ENCODE peak calls at places on chromosomes 4 and X, in eight cellular contexts. W is H9, V is PC-3, F is fibroblast of lung, A is endodermal cell, B is HepG2, J is neuronal stem cell, X is K562. Z is an unnamed sample.
A peak's percentile ranks its signal among the peaks of the same experiment; 100 is the strongest.

GRCh38 chrX:2642791-2643190 is 48.3 kb upstream of the CD99 start:
- DNase-seq in W (no peak), F (no peak), X (no peak), A (no peak), B (no peak), V (no peak), J (no peak), Z (no peak)

GRCh38 chr4:152460488-152460887 is 75.4 kb downstream of the FBXW7 start:
- DNase-seq in X (no peak), A (no peak), W (no peak), J (no peak), F (peak; percentile 90), B (peak; percentile 25), V (peak; percentile 41), Z (peak; percentile 91)

GRCh38 chr4:26069218-26069617 is 155.2 kb downstream of the SMIM20 start:
- DNase-seq in F (peak; percentile 67), W (peak; percentile 57), X (peak; percentile 45), B (peak; percentile 6), V (peak; percentile 57), A (peak; percentile 64), J (peak; percentile 24), Z (no peak)

GRCh38 chrX:17792842-17793241 is 55.5 kb downstream of the SCML1 start:
- DNase-seq in V (no peak), J (no peak), A (no peak), B (no peak), X (no peak), W (no peak), F (no peak), Z (no peak)

GRCh38 chr4:187668683-187669082 is 326.9 kb upstream of the ZFP42 start:
- DNase-seq in V (peak; percentile 42), B (no peak), X (no peak), F (peak; percentile 59), A (no peak), J (no peak), W (no peak), Z (peak; percentile 63)

GRCh38 chr4:185004562-185005208 is 13.6 kb upstream of the HELT start:
- DNase-seq in A (peak; percentile 83), V (no peak), X (no peak), B (no peak), J (no peak), F (no peak), W (peak; percentile 72), Z (no peak)

GRCh38 chr4:153131478-153132069 is 72.7 kb upstream of the TRIM2 start:
- DNase-seq in B (no peak), J (no peak), A (no peak), V (no peak), F (peak; percentile 36), W (no peak), X (no peak), Z (no peak)

GRCh38 chr4:113101669-113102068 is 52.2 kb downstream of the ANK2 start:
- DNase-seq in V (peak; percentile 36), J (no peak), B (peak; percentile 3), A (no peak), F (no peak), X (no peak), W (no peak), Z (peak; percentile 45)

GRCh38 chr4:87042986-87043820 is 108.4 kb downstream of the AFF1 start:
- DNase-seq in V (no peak), W (no peak), B (no peak), J (no peak), X (no peak), F (no peak), A (no peak), Z (no peak)

GRCh38 chrX:57607295-57608187 is 15.7 kb downstream of the ZXDB start:
- DNase-seq in B (no peak), V (no peak), J (no peak), W (no peak), A (peak; percentile 68), X (no peak), F (no peak), Z (no peak)

GRCh38 chr4:185559913-185560281 is 24.6 kb upstream of the PDLIM3 start:
- DNase-seq in J (no peak), B (peak; percentile 61), A (peak; percentile 87), V (peak; percentile 49), F (peak; percentile 58), X (no peak), W (no peak), Z (peak; percentile 13)

GRCh38 chrX:117839544-117839943 is 277.1 kb downstream of the KLHL13 start:
- DNase-seq in F (no peak), W (peak; percentile 20), B (no peak), V (peak; percentile 2), J (no peak), A (peak; percentile 53), X (peak; percentile 13), Z (no peak)

GRCh38 chr4:6746721-6747689 is 31.0 kb downstream of the BLOC1S4 start:
- DNase-seq in A (no peak), V (peak; percentile 66), B (no peak), X (no peak), J (no peak), F (no peak), W (no peak), Z (no peak)

GRCh38 chrX:22481436-22481835 is 208.7 kb downstream of the CBLL2 start:
- DNase-seq in X (no peak), A (no peak), J (no peak), F (peak; percentile 39), B (no peak), W (no peak), V (no peak), Z (peak; percentile 37)

GRCh38 chrX:118254611-118255010 is 91.3 kb upstream of the WDR44 start:
- DNase-seq in W (peak; percentile 31), A (peak; percentile 84), B (peak; percentile 7), J (peak; percentile 50), X (peak; percentile 42), F (peak; percentile 62), V (peak; percentile 76), Z (peak; percentile 76)

GRCh38 chrX:36867143-36867542 is 141.0 kb upstream of the FAM47C start:
- DNase-seq in B (peak; percentile 2), A (no peak), J (peak; percentile 1), F (peak; percentile 34), W (no peak), X (peak; percentile 7), V (peak; percentile 64), Z (peak; percentile 67)

GRCh38 chr4:163611784-163612445 is 117.4 kb downstream of the TMA16 start:
- DNase-seq in W (no peak), J (no peak), V (no peak), A (no peak), F (no peak), B (no peak), X (no peak), Z (no peak)

GRCh38 chr4:163613375-163613774 is 118.9 kb downstream of the TMA16 start:
- DNase-seq in F (no peak), B (no peak), X (no peak), A (no peak), J (no peak), W (no peak), V (no peak), Z (no peak)

GRCh38 chr4:163611172-163611571 is 116.7 kb downstream of the TMA16 start:
- DNase-seq in A (no peak), X (no peak), F (no peak), J (no peak), V (no peak), W (no peak), B (no peak), Z (no peak)

GRCh38 chr4:163614866-163615265 is 120.4 kb downstream of the TMA16 start:
- DNase-seq in J (no peak), V (no peak), B (no peak), A (no peak), F (no peak), W (no peak), X (no peak), Z (no peak)

DNA sequence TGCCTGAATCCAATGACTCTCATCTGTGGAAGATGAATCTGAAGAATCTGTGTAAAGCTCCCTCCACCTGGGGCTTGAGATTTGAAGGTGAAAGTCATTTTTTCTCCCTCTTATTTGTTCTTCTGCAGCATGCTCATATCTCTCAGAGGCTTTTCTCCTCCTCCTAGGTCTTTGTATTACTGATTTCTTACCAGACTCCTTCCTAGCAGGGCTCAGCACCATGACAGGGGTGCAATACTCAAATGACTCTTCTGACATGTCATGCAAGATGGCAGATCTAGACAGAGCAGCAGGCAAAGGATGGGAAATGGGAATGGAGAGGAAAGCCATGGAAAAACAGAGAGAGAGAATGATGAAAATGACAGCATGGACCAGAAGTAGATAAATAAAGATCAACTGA is 118.3 kb downstream of the TMA16 start:
- DNase-seq in W (no peak), X (no peak), B (no peak), V (no peak), A (no peak), J (no peak), F (no peak), Z (no peak)
- H3K9ac ChIP-seq in W (no peak overlapping the region), X (no peak overlapping the region), B (no peak overlapping the region), V (no peak overlapping the region), A (no peak overlapping the region), J (no peak overlapping the region), F (no peak overlapping the region), Z (no peak overlapping the region)

GRCh38 chrX:1313788-1314187 is 22.8 kb upstream of the IL3RA start:
- DNase-seq in F (no peak), X (no peak), W (no peak), A (no peak), B (no peak), V (no peak), J (no peak), Z (no peak)

GRCh38 chrX:1322393-1322792 is 14.2 kb upstream of the IL3RA start:
- DNase-seq in V (peak; percentile 12), W (no peak), B (no peak), J (no peak), A (no peak), F (no peak), X (no peak), Z (no peak)

GRCh38 chrX:1321689-1322088 is 14.9 kb upstream of the IL3RA start:
- DNase-seq in B (no peak), F (no peak), W (no peak), J (no peak), A (no peak), X (no peak), V (no peak), Z (no peak)

GRCh38 chrX:1316527-1316926 is 20.1 kb upstream of the IL3RA start:
- DNase-seq in F (no peak), W (no peak), A (no peak), V (no peak), B (no peak), X (no peak), J (no peak), Z (no peak)
- H3K9me3 ChIP-seq in F (no peaks in the 10 kb centered on the region), W (no peaks in the 10 kb centered on the region), A (no peaks in the 10 kb centered on the region), V (no peaks in the 10 kb centered on the region), B (no peaks in the 10 kb centered on the region), X (no peaks in the 10 kb centered on the region), J (no peaks in the 10 kb centered on the region), Z (no peaks in the 10 kb centered on the region)

DNA sequence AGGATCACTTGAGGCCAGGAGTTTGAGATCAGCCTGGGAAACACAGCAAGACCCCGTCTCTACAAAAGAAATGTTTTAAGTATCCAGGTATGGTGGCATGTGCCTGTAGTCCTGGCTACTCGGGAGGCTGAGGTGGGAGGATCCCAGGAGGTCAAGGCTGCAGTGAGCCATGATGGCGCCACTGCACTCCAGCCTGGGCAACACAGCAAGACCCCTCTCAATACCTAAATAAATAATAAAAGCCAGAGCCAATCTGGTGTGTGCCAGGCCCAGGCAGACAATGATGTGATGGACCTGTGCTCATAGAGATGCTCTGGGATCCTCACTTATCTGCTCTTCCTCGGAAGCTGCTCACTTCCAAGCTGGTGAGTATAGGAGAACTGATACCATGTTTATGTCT is 18.2 kb upstream of the SASH3 start:
- DNase-seq in A (no peak), X (no peak), V (no peak), F (no peak), B (no peak), J (no peak), W (no peak), Z (no peak)
- H3K9ac ChIP-seq in A (no peak overlapping the region), X (no peak overlapping the region), V (no peak overlapping the region), F (no peak overlapping the region), B (no peak overlapping the region), J (no peak overlapping the region), W (no peak overlapping the region), Z (no peak overlapping the region)

GRCh38 chr4:422587-422986 is 76.4 kb downstream of the ZNF721 start:
- DNase-seq in V (no peak), A (no peak), X (no peak), F (no peak), J (no peak), W (no peak), B (no peak), Z (no peak)
- H3K9me3 ChIP-seq in V (peaks cover 9% of the 10 kb centered on the region), A (peaks cover 93% of the 10 kb centered on the region), X (peaks cover 13% of the 10 kb centered on the region), F (no peaks in the 10 kb centered on the region), J (peaks cover 74% of the 10 kb centered on the region), W (peaks cover 57% of the 10 kb centered on the region), B (peaks cover 88% of the 10 kb centered on the region), Z (peaks cover 100% of the 10 kb centered on the region)